ENCODE peak calls at places on chromosomes 4 and X, in four cellular contexts. Z is SK-N-SH, E is mammary epithelial cell, A is tibial nerve. G is an unnamed sample.

GRCh38 chr4:47718691-47719090 is 119.2 kb downstream of the CORIN start:
- DNase-seq in A (no peak), Z (no peak), E (no peak), G (no peak)

GRCh38 chrX:31333181-31333831 is 261.5 kb upstream of the FTHL17 start:
- DNase-seq in Z (no peak), E (peak), A (no peak), G (peak)

GRCh38 chr4:105895324-105895608 is at the start of gene NPNT:
- DNase-seq in Z (peak), A (no peak), E (no peak), G (no peak)

GRCh38 chrX:155864655-155865054 is 16.5 kb upstream of the VAMP7 start:
- DNase-seq in Z (peak), E (no peak), A (no peak), G (no peak)

GRCh38 chr4:16222957-16223527 is 3.2 kb downstream of the TAPT1 start:
- DNase-seq in A (no peak), E (no peak), Z (no peak), G (no peak)

GRCh38 chr4:175504316-175504715 is 307.7 kb downstream of the GPM6A start:
- DNase-seq in A (no peak), E (no peak), Z (no peak), G (no peak)

GRCh38 chrX:2710496-2710895 is 19.4 kb downstream of the CD99 start:
- DNase-seq in E (peak), A (no peak), Z (no peak), G (no peak)

GRCh38 chrX:10350991-10351390 is 194.2 kb downstream of the CLCN4 start:
- DNase-seq in E (peak), A (no peak), Z (no peak), G (peak)

GRCh38 chr4:170386974-170387373 is 297.2 kb upstream of the AADAT start:
- DNase-seq in E (peak), Z (no peak), A (no peak), G (no peak)

GRCh38 chr4:125187221-125187620 is 127.5 kb upstream of the FAT4 start:
- DNase-seq in Z (no peak), E (peak), A (no peak), G (no peak)

GRCh38 chrX:20720954-20721626 is 454.4 kb upstream of the RPS6KA3 start:
- DNase-seq in E (no peak), A (no peak), Z (no peak), G (no peak)

GRCh38 chrX:119622356-119623232 is 16.4 kb upstream of the NKRF start:
- DNase-seq in E (no peak), A (no peak), Z (no peak), G (no peak)

GRCh38 chr4:140884431-140885058 is 128.4 kb upstream of the TBC1D9 start:
- DNase-seq in E (peak), Z (peak), A (peak), G (peak)

GRCh38 chrX:105282077-105282476 is 61.6 kb upstream of the TEX13A start:
- DNase-seq in A (no peak), Z (no peak), E (no peak), G (no peak)

GRCh38 chr4:122798101-122798500 is 28.5 kb upstream of the FGF2 start:
- DNase-seq in Z (peak), E (peak), A (peak), G (peak)

GRCh38 chr4:164320847-164321246 is 433.1 kb upstream of the SMIM31 start:
- DNase-seq in Z (no peak), E (no peak), A (no peak), G (no peak)
- TF ChIP-seq CTCF in Z (no peak), E (no peak), A (no peak), G (no peak)

GRCh38 chrX:76538860-76539259 is 111.3 kb downstream of the MAGEE1 start:
- DNase-seq in A (no peak), Z (no peak), E (no peak), G (no peak)
- TF ChIP-seq CTCF in A (no peak), Z (no peak), E (no peak), G (no peak)

DNA sequence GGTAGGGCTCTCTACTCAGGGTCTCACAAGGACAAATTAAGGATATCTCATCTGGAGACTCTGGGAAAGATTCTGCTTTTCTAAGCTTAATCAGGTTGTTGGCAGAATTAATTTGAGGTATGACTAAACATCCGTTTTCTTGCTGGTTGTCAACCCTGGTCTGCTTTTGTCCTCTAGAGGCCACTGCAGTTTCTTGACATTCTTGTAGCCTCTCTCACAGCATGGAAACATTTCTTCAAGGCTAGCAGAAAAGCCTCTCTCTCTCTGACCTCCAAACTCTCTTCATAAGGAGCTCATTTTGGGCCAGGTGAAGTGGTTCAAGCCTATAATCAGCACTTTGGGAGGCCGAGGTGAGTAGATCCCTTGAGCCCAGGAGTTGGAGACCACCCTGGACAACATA is 749.5 kb upstream of the PCDH7 start:
- DNase-seq in A (no peak), E (no peak), Z (no peak), G (no peak)
- TF ChIP-seq CTCF in A (no peak), E (peak), Z (peak), G (no peak)

GRCh38 chrX:15675490-15675921 is 10.9 kb upstream of the CLTRN start:
- DNase-seq in Z (peak), E (peak), A (peak), G (peak)
- TF ChIP-seq CTCF in Z (no peak), E (no peak), A (no peak), G (no peak)